ENCODE peak calls at places on chromosomes 6 and 20, in six cellular contexts. One of them, this sample, is unnamed.

GRCh38 chr6:116316772-116317467 is 37.2 kb upstream of the TSPYL1 start:
- DNase-seq in esophagus muscularis mucosa: no peak
- DNase-seq in heart left ventricle: no peak
- DNase-seq in HCT116: no peak
- DNase-seq in spleen: no peak
- DNase-seq in lower leg skin: no peak
- DNase-seq in this sample: no peak

GRCh38 chr20:25218492-25218891 is 23.0 kb downstream of the ENTPD6 start:
- DNase-seq in spleen: peak
- DNase-seq in lower leg skin: peak
- DNase-seq in HCT116: no peak
- DNase-seq in heart left ventricle: no peak
- DNase-seq in esophagus muscularis mucosa: no peak
- DNase-seq in this sample: no peak

GRCh38 chr6:36595168-36595818 is 1.1 kb downstream of the SRSF3 start:
- DNase-seq in spleen: no peak
- DNase-seq in lower leg skin: peak
- DNase-seq in HCT116: no peak
- DNase-seq in heart left ventricle: peak
- DNase-seq in esophagus muscularis mucosa: no peak
- DNase-seq in this sample: no peak

GRCh38 chr6:55875420-55875819 is at the start of gene BMP5:
- DNase-seq in HCT116: no peak
- DNase-seq in spleen: no peak
- DNase-seq in lower leg skin: no peak
- DNase-seq in esophagus muscularis mucosa: no peak
- DNase-seq in heart left ventricle: no peak
- DNase-seq in this sample: no peak

GRCh38 chr6:45072673-45073072 is 255.5 kb upstream of the RUNX2 start:
- DNase-seq in spleen: no peak
- DNase-seq in esophagus muscularis mucosa: no peak
- DNase-seq in lower leg skin: no peak
- DNase-seq in HCT116: no peak
- DNase-seq in heart left ventricle: no peak
- DNase-seq in this sample: no peak

GRCh38 chr6:152897807-152898399 is 84.9 kb downstream of the FBXO5 start:
- DNase-seq in HCT116: peak
- DNase-seq in lower leg skin: peak
- DNase-seq in heart left ventricle: peak
- DNase-seq in spleen: peak
- DNase-seq in esophagus muscularis mucosa: no peak
- DNase-seq in this sample: peak

GRCh38 chr6:105163186-105163585 is 16.6 kb downstream of the POPDC3 start:
- DNase-seq in HCT116: no peak
- DNase-seq in lower leg skin: no peak
- DNase-seq in heart left ventricle: no peak
- DNase-seq in spleen: no peak
- DNase-seq in esophagus muscularis mucosa: no peak
- DNase-seq in this sample: no peak

GRCh38 chr6:8066108-8066507 is 1.9 kb upstream of the BLOC1S5 start:
- DNase-seq in esophagus muscularis mucosa: no peak
- DNase-seq in HCT116: no peak
- DNase-seq in lower leg skin: no peak
- DNase-seq in spleen: no peak
- DNase-seq in heart left ventricle: no peak
- DNase-seq in this sample: no peak

GRCh38 chr6:90478278-90478677 is 108.6 kb downstream of the MAP3K7 start:
- DNase-seq in heart left ventricle: no peak
- DNase-seq in lower leg skin: no peak
- DNase-seq in spleen: no peak
- DNase-seq in esophagus muscularis mucosa: no peak
- DNase-seq in HCT116: no peak
- DNase-seq in this sample: no peak

GRCh38 chr6:149962461-149963211 is 1.1 kb upstream of the ULBP1 start:
- DNase-seq in lower leg skin: peak
- DNase-seq in heart left ventricle: no peak
- DNase-seq in spleen: no peak
- DNase-seq in esophagus muscularis mucosa: no peak
- DNase-seq in HCT116: no peak
- DNase-seq in this sample: no peak

GRCh38 chr20:8218861-8219260 is 86.8 kb downstream of the PLCB1 start:
- DNase-seq in lower leg skin: no peak
- DNase-seq in HCT116: no peak
- DNase-seq in heart left ventricle: no peak
- DNase-seq in esophagus muscularis mucosa: no peak
- DNase-seq in spleen: no peak
- DNase-seq in this sample: no peak

GRCh38 chr6:167058261-167058660 is 59.1 kb downstream of the CEP43 start:
- DNase-seq in HCT116: no peak
- DNase-seq in heart left ventricle: no peak
- DNase-seq in spleen: no peak
- DNase-seq in lower leg skin: no peak
- DNase-seq in esophagus muscularis mucosa: no peak
- DNase-seq in this sample: no peak

GRCh38 chr20:45967551-45968080 is 4.4 kb downstream of the ZNF335 start:
- DNase-seq in lower leg skin: peak
- DNase-seq in spleen: no peak
- DNase-seq in esophagus muscularis mucosa: no peak
- DNase-seq in heart left ventricle: no peak
- DNase-seq in HCT116: no peak
- DNase-seq in this sample: peak

DNA sequence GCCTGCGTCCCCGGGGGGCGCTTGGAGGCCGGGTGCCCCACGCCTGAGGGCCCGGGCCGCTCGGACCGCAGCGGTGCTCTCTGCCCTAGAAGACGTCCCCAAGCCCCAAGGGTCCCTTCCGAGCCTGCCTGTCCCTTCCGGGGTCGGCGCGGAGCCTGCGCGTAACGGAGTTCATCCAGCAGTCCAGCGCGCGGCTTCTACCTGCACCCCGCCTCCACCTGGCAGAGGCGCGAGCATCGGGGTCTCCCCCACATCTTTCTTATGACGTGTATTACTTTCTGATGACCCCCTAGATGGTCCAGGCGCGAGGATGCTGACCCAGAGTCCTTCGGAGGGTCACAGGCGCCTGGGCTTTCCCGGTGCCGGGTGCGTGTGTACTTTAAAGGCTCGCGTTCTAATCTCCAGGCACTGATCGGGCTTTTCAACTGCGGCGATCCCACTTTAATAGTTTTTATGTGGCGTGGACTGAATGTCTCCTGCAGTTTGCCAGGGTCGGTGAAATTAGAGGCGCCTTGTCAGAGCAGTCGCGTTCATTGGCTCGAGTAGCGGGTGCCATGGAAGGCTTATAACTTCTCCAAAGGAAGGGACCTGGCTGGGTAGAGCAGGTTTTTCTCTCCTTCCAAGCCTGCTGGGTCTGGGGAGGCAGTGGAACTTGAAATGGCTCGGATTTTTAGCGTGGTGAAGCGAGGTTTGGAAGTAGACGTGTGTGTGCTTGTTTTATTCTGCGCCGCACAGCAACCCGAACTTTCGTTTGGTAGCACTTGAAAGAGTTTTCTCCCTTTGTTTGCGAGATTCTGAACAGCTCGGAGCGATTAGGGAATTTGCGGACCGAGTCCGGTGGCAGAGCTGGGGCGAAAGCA is 974 bp downstream of the EYA4 start:
- DNase-seq in HCT116: no peak
- DNase-seq in heart left ventricle: peak
- DNase-seq in esophagus muscularis mucosa: no peak
- DNase-seq in lower leg skin: no peak
- DNase-seq in spleen: peak
- DNase-seq in this sample: no peak
- H3K4me3 ChIP-seq in HCT116: no peak
- H3K4me3 ChIP-seq in heart left ventricle: peak
- H3K4me3 ChIP-seq in esophagus muscularis mucosa: peak
- H3K4me3 ChIP-seq in lower leg skin: no peak
- H3K4me3 ChIP-seq in spleen: peak
- H3K4me3 ChIP-seq in this sample: peak

GRCh38 chr6:41713650-41714291 is 21.6 kb downstream of the TFEB start:
- DNase-seq in heart left ventricle: peak
- DNase-seq in lower leg skin: no peak
- DNase-seq in esophagus muscularis mucosa: no peak
- DNase-seq in spleen: peak
- DNase-seq in HCT116: no peak
- DNase-seq in this sample: no peak

GRCh38 chr6:41714556-41715273 is 20.7 kb downstream of the TFEB start:
- DNase-seq in lower leg skin: no peak
- DNase-seq in esophagus muscularis mucosa: no peak
- DNase-seq in spleen: no peak
- DNase-seq in heart left ventricle: no peak
- DNase-seq in HCT116: no peak
- DNase-seq in this sample: no peak

GRCh38 chr6:41715779-41716515 is 19.5 kb downstream of the TFEB start:
- DNase-seq in lower leg skin: no peak
- DNase-seq in HCT116: no peak
- DNase-seq in heart left ventricle: no peak
- DNase-seq in esophagus muscularis mucosa: no peak
- DNase-seq in spleen: no peak
- DNase-seq in this sample: no peak

GRCh38 chr6:41718828-41719227 is 16.6 kb downstream of the TFEB start:
- DNase-seq in spleen: no peak
- DNase-seq in HCT116: no peak
- DNase-seq in heart left ventricle: no peak
- DNase-seq in lower leg skin: no peak
- DNase-seq in esophagus muscularis mucosa: no peak
- DNase-seq in this sample: no peak

DNA sequence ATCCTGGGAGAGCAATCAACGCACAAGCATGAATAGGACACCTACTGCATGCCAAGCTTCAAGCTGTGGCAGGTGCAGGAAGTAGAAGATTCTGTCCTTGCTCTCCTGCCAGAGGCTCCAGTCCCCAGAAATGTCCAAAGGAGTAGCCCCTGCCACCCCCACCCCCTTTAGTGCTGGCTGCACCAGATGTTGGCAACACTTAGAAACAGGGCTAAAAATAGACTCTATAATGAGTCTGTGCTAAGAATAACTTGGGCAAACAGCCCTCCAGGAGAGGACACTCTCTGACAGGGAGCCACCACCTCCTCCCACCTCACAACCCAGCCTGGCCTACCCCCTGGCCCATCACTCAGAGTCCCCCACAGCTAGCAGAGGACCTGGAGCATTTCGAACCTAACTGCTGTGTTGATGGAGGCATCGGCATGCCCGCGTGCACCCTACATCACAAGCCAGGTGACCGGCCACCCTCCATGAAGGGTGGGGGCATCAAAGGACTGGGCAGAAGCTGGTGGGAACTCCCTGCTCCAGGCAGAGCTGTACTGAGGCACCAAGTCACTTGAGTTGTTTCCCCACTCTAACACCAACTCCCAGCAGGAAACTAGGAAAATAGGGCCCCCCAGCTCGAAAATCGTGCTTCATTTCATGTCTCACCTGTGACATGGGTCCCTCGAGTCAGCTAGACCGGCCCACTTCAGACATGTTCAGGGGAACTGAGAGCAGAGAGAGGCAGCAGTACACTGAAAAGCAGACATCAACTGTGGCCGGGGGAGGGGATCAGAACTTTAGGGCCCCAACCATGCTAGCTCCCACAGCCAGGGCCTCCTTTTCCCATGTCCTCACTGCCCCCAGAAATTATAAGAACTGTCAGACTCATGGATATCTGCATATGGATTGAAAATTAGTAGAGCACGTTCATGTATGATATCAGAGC is 18.6 kb downstream of the TFEB start:
- DNase-seq in lower leg skin: no peak
- DNase-seq in heart left ventricle: peak
- DNase-seq in spleen: no peak
- DNase-seq in esophagus muscularis mucosa: no peak
- DNase-seq in HCT116: no peak
- DNase-seq in this sample: no peak
- TF ChIP-seq POLR2A in lower leg skin: no peak
- TF ChIP-seq POLR2A in heart left ventricle: no peak
- TF ChIP-seq POLR2A in spleen: no peak
- TF ChIP-seq POLR2A in esophagus muscularis mucosa: no peak
- TF ChIP-seq POLR2A in HCT116: no peak
- TF ChIP-seq POLR2A in this sample: no peak

GRCh38 chr20:32453467-32454163 is 95.5 kb downstream of the ASXL1 start:
- DNase-seq in lower leg skin: no peak
- DNase-seq in heart left ventricle: no peak
- DNase-seq in esophagus muscularis mucosa: no peak
- DNase-seq in HCT116: no peak
- DNase-seq in spleen: peak
- DNase-seq in this sample: no peak

GRCh38 chr20:32450484-32451061 is 92.4 kb downstream of the ASXL1 start:
- DNase-seq in spleen: peak
- DNase-seq in lower leg skin: no peak
- DNase-seq in heart left ventricle: no peak
- DNase-seq in HCT116: no peak
- DNase-seq in esophagus muscularis mucosa: no peak
- DNase-seq in this sample: no peak

GRCh38 chr20:32451340-32451681 is 93.2 kb downstream of the ASXL1 start:
- DNase-seq in HCT116: no peak
- DNase-seq in esophagus muscularis mucosa: no peak
- DNase-seq in spleen: no peak
- DNase-seq in heart left ventricle: no peak
- DNase-seq in lower leg skin: no peak
- DNase-seq in this sample: no peak

GRCh38 chr20:32452776-32453466 is 94.8 kb downstream of the ASXL1 start:
- DNase-seq in spleen: peak
- DNase-seq in HCT116: no peak
- DNase-seq in esophagus muscularis mucosa: no peak
- DNase-seq in heart left ventricle: no peak
- DNase-seq in lower leg skin: no peak
- DNase-seq in this sample: no peak

DNA sequence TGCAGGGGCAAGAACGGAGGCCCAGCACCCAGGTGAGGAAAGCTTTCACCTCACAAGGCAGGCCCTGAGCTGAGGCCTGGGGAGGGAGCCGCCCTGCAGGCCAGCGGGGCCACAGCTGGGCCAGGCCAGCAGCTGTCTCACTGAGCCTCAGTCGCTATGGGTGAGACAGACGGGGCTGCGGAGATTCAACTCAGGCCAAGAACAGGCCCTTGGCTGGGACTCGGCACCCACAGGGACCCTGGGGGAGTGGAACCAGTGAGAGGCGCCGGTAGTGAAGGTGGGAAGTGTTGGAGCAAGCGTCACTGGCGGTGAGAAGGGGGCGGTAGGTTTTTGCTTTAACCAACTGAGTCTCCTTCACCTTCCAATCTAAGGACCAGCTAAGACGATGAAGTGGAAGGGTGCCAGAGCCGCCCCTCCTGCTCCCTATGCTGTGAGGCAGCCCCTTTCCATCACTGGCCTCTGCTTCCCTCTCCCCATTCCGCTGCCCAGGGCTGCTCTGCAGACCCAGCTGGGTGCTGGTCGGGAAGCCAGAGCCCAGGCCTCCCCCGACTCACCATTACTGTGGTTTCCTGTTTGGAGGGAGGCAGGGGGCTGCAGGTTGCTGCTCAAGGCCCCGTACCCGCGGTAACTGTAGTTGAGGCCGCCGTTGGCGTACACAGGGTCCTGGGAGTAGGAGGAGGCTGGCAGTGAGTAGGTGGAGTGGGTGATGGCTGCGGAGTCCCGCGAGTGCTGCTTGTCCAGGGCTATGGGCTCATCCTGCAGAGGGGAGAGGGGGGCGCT is 93.7 kb downstream of the ASXL1 start:
- DNase-seq in lower leg skin: no peak
- DNase-seq in esophagus muscularis mucosa: no peak
- DNase-seq in heart left ventricle: no peak
- DNase-seq in spleen: peak
- DNase-seq in HCT116: no peak
- DNase-seq in this sample: no peak
- TF ChIP-seq CTCF in lower leg skin: no peak
- TF ChIP-seq CTCF in esophagus muscularis mucosa: no peak
- TF ChIP-seq CTCF in heart left ventricle: no peak
- TF ChIP-seq CTCF in spleen: no peak
- TF ChIP-seq CTCF in HCT116: peak
- TF ChIP-seq CTCF in this sample: no peak

GRCh38 chr20:32052090-32052791 is at the start of gene HCK:
- DNase-seq in spleen: peak
- DNase-seq in esophagus muscularis mucosa: no peak
- DNase-seq in lower leg skin: peak
- DNase-seq in heart left ventricle: peak
- DNase-seq in HCT116: no peak
- DNase-seq in this sample: no peak
- H3K4me3 ChIP-seq in spleen: peak
- H3K4me3 ChIP-seq in esophagus muscularis mucosa: peak
- H3K4me3 ChIP-seq in lower leg skin: peak
- H3K4me3 ChIP-seq in heart left ventricle: peak
- H3K4me3 ChIP-seq in HCT116: no peak
- H3K4me3 ChIP-seq in this sample: peak